ENCODE peak calls at places on chromosomes 11 and 22, in seven cellular contexts. C is tibial nerve, W is fibroblast of mammary gland, P is lower leg skin, R is esophagus squamous epithelium, E is Caco-2, F is uterus. M is an unnamed sample.

GRCh38 chr22:19986011-19986409 is 30.6 kb downstream of the ARVCF start:
- DNase-seq in F (no peak), P (no peak), R (no peak), C (no peak), E (no peak), W (no peak), M (no peak)

GRCh38 chr11:20156280-20156875 is 3.9 kb downstream of the DBX1 start:
- DNase-seq in P (no peak), R (no peak), W (no peak), E (peak; percentile 13), F (no peak), C (no peak), M (no peak)

GRCh38 chr11:405323-405975 is 9.3 kb downstream of the SIGIRR start:
- DNase-seq in P (no peak), R (no peak), W (peak; percentile 27), F (peak; percentile 46), C (no peak), E (no peak), M (no peak)

GRCh38 chr22:37636186-37636948 is 3.1 kb upstream of the SH3BP1 start:
- DNase-seq in P (no peak), R (no peak), E (no peak), C (no peak), F (no peak), W (peak; percentile 92), M (no peak)

GRCh38 chr11:2537010-2537695 is 92.3 kb downstream of the KCNQ1 start:
- DNase-seq in R (no peak), E (no peak), W (no peak), C (no peak), P (no peak), F (no peak), M (no peak)

GRCh38 chr11:75013051-75013450 is 24.3 kb downstream of the NEU3 start:
- DNase-seq in P (no peak), W (peak; percentile 80), C (no peak), F (no peak), R (no peak), E (peak; percentile 61), M (no peak)

GRCh38 chr11:636511-637332 is at the start of gene DRD4:
- DNase-seq in E (no peak), F (peak; percentile 65), R (no peak), W (no peak), C (no peak), P (no peak), M (no peak)

GRCh38 chr11:14454861-14455632 is 44.6 kb downstream of the COPB1 start:
- DNase-seq in R (no peak), W (peak; percentile 51), E (no peak), C (no peak), P (no peak), F (no peak), M (no peak)

GRCh38 chr11:110892741-110893285 is 180.6 kb upstream of the ARHGAP20 start:
- DNase-seq in P (no peak), F (no peak), R (no peak), E (no peak), W (no peak), C (no peak), M (no peak)

GRCh38 chr11:86755196-86755595 is 45.1 kb upstream of the PRSS23 start:
- DNase-seq in P (no peak), E (no peak), W (no peak), C (no peak), R (no peak), F (no peak), M (no peak)

GRCh38 chr11:122714021-122714420 is 58.5 kb downstream of the UBASH3B start:
- DNase-seq in W (no peak), F (no peak), C (no peak), E (no peak), R (no peak), P (no peak), M (no peak)

GRCh38 chr11:2644844-2645778 is 54.7 kb downstream of the KCNQ1OT1 start:
- DNase-seq in E (no peak), W (no peak), R (no peak), F (no peak), C (no peak), P (no peak), M (no peak)

GRCh38 chr11:27158763-27159679 is 118.4 kb downstream of the BBOX1 start:
- DNase-seq in P (peak; percentile 45), W (peak; percentile 87), E (peak; percentile 63), R (no peak), C (peak; percentile 80), F (peak; percentile 58), M (peak; percentile 48)

GRCh38 chr22:39236321-39237275 is 8.2 kb downstream of the PDGFB start:
- DNase-seq in E (no peak), F (no peak), P (no peak), R (no peak), C (peak; percentile 40), W (no peak), M (no peak)

GRCh38 chr11:77609234-77609633 is 19.5 kb downstream of the AQP11 start:
- DNase-seq in E (no peak), C (no peak), F (no peak), P (no peak), W (no peak), R (no peak), M (no peak)

GRCh38 chr11:100687032-100687629 is at the start of gene ARHGAP42:
- DNase-seq in C (peak; percentile 36), P (peak; percentile 53), W (peak; percentile 49), E (peak; percentile 76), R (no peak), F (peak; percentile 69), M (no peak)

GRCh38 chr11:2929511-2929879 is 275 bp upstream of the PHLDA2 start:
- DNase-seq in W (peak; percentile 70), F (no peak), C (no peak), E (peak; percentile 79), R (no peak), P (no peak), M (no peak)

GRCh38 chr11:33444835-33445594 is 187.8 kb downstream of the HIPK3 start:
- DNase-seq in F (no peak), E (no peak), R (no peak), C (no peak), W (peak; percentile 40), P (no peak), M (no peak)

GRCh38 chr11:22337571-22338464 is at the start of gene SLC17A6:
- DNase-seq in R (no peak), P (no peak), W (peak; percentile 16), F (no peak), E (peak; percentile 58), C (no peak), M (no peak)

GRCh38 chr11:113351061-113351460 is 36.5 kb upstream of the ANKK1 start:
- DNase-seq in C (no peak), F (no peak), W (no peak), P (no peak), E (no peak), R (no peak), M (no peak)

GRCh38 chr11:113356203-113356602 is 31.4 kb upstream of the ANKK1 start:
- DNase-seq in E (no peak), P (no peak), R (no peak), F (no peak), W (no peak), C (no peak), M (no peak)

GRCh38 chr11:113349528-113349927 is 35.1 kb downstream of the TTC12 start:
- DNase-seq in R (no peak), E (no peak), F (no peak), W (no peak), P (no peak), C (no peak), M (no peak)

GRCh38 chr11:113350646-113351045 is 36.3 kb downstream of the TTC12 start:
- DNase-seq in R (no peak), W (no peak), E (no peak), C (no peak), F (no peak), P (no peak), M (no peak)

GRCh38 chr11:113351490-113351889 is 36.1 kb upstream of the ANKK1 start:
- DNase-seq in P (no peak), F (no peak), C (no peak), E (no peak), W (no peak), R (no peak), M (no peak)
- H3K4me3 ChIP-seq in P (no peak overlapping the region), F (no peak overlapping the region), C (no peak overlapping the region), E (no peak overlapping the region), W (no peak overlapping the region), R (no peak overlapping the region), M (no peak overlapping the region)

GRCh38 chr11:64230209-64230984 is at the start of gene DNAJC4:
- DNase-seq in R (peak; percentile 76), P (peak; percentile 91), F (peak; percentile 91), E (peak; percentile 96), C (peak; percentile 94), W (peak; percentile 77), M (peak; percentile 43)

GRCh38 chr11:64230985-64231365 is 627 bp downstream of the DNAJC4 start:
- DNase-seq in R (no peak), E (no peak), C (no peak), P (no peak), W (no peak), F (no peak), M (no peak)

GRCh38 chr11:64229959-64230208 is 464 bp upstream of the DNAJC4 start:
- DNase-seq in E (no peak), W (no peak), P (no peak), C (no peak), F (no peak), R (no peak), M (no peak)

GRCh38 chr11:64227405-64227956 is 1.4 kb downstream of the NUDT22 start:
- DNase-seq in R (no peak), W (no peak), P (no peak), F (no peak), C (no peak), E (no peak), M (no peak)

GRCh38 chr11:64229090-64229958 is 1.0 kb upstream of the DNAJC4 start:
- DNase-seq in E (no peak), F (no peak), R (no peak), C (no peak), P (no peak), W (no peak), M (no peak)
- H3K4me3 ChIP-seq in E (peak overlapping the region; percentile 81), F (peak overlapping the region; percentile 79), R (no peak overlapping the region), C (peak overlapping the region; percentile 73), P (no peak overlapping the region), W (peak overlapping the region; percentile 61), M (peak overlapping the region; percentile 75)

DNA sequence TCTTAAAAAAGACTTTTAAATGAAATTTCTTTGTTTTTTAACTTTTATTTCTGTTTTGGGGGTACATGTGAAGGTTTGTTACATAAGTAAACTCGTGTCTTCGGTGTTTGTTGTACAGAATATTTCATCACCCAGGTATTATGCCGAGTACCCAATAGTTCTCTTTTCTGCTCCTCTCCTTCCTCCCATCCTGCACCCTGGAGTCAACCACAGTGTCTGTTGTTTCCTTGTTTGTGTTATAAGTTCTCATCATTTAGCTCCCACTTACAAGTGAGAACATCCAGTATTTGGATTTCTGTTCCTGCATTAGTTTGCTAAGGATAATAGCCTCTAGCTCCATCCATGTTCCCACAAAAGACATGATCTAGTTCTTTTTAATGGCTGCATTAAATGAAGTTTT is 1.6 kb upstream of the GSTP1 start:
- DNase-seq in R (no peak), P (no peak), C (no peak), F (no peak), E (no peak), W (no peak), M (no peak)
- H3K4me3 ChIP-seq in R (no peak overlapping the region), P (no peak overlapping the region), C (no peak overlapping the region), F (no peak overlapping the region), E (peak overlapping the region; percentile 87), W (no peak overlapping the region), M (no peak overlapping the region)

DNA sequence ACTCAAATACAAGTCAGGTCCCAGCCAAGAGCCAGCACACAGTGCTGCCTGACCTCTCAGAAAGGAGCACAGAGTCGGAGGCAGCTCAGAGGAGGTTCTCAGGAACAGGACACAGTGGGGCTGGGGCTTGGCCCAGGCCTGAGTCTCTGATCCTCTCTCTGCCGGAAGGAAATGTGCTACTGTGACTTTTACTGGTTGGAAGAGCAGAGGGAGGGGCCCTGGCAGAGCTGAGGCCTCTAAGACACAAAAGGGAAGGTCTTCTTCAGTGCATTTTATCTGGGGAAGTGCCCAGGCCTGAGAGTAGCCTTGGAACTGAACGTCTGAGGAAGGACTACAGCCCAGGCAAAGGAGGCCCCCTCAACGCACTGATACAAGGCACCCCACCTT is 16.2 kb upstream of the CASTOR1 start:
- DNase-seq in C (peak; percentile 67), E (no peak), P (peak; percentile 76), R (no peak), F (peak; percentile 71), W (peak; percentile 42), M (no peak)
- H3K4me3 ChIP-seq in C (no peak overlapping the region), E (no peak overlapping the region), P (no peak overlapping the region), R (no peak overlapping the region), F (no peak overlapping the region), W (no peak overlapping the region), M (no peak overlapping the region)